ENCODE peak calls at places on chromosome 12, in four cellular contexts. Y is WTC11, I is K562, D is HepG2. M is an unnamed sample.

GRCh38 chr12:75863475-75863874 is 168.1 kb downstream of the PHLDA1 start:
- DNase-seq in I (no peak), D (no peak), Y (no peak), M (peak; percentile 19)

GRCh38 chr12:108837680-108838079 is 19.7 kb downstream of the SSH1 start:
- DNase-seq in I (no peak), Y (no peak), D (no peak), M (no peak)

GRCh38 chr12:102957339-102958050 is at the start of gene ASCL1:
- DNase-seq in D (no peak), I (no peak), Y (peak; percentile 56), M (peak; percentile 48)

GRCh38 chr12:109444263-109444662 is 32.8 kb downstream of the KCTD10 start:
- DNase-seq in Y (no peak), I (no peak), D (no peak), M (no peak)

GRCh38 chr12:116880817-116881324 is 370 bp downstream of the HRK start:
- DNase-seq in I (peak; percentile 70), D (peak; percentile 27), Y (peak; percentile 71), M (peak; percentile 63)

GRCh38 chr12:117968826-117969659 is at the start of gene KSR2:
- DNase-seq in I (peak; percentile 23), Y (peak; percentile 90), D (peak; percentile 13), M (peak; percentile 66)

GRCh38 chr12:66118240-66118891 is 12.2 kb downstream of the LLPH start:
- DNase-seq in I (no peak), Y (no peak), D (no peak), M (no peak)

GRCh38 chr12:69985656-69986055 is 160.6 kb downstream of the MYRFL start:
- DNase-seq in Y (peak; percentile 65), D (peak; percentile 24), I (peak; percentile 32), M (peak; percentile 31)

GRCh38 chr12:76137611-76138010 is 53.1 kb upstream of the NAP1L1 start:
- DNase-seq in I (no peak), D (no peak), Y (no peak), M (no peak)

GRCh38 chr12:45415393-45415817 is 199.5 kb downstream of the ANO6 start:
- DNase-seq in I (no peak), Y (no peak), D (peak; percentile 2), M (peak; percentile 89)

GRCh38 chr12:4449862-4450222 is 4.2 kb upstream of the FGF6 start:
- DNase-seq in D (no peak), I (no peak), Y (no peak), M (no peak)

GRCh38 chr12:53952335-53952694 is 2.4 kb upstream of the HOXC12 start:
- DNase-seq in D (no peak), I (no peak), Y (no peak), M (no peak)

GRCh38 chr12:3357950-3358525 is 133.0 kb upstream of the PRMT8 start:
- DNase-seq in D (no peak), I (no peak), Y (no peak), M (no peak)

GRCh38 chr12:25524381-25524780 is 28.7 kb downstream of the LMNTD1 start:
- DNase-seq in Y (no peak), D (no peak), I (no peak), M (no peak)

GRCh38 chr12:80033457-80033856 is 65.9 kb upstream of the OTOGL start:
- DNase-seq in D (no peak), I (no peak), Y (no peak), M (no peak)

GRCh38 chr12:102948941-102949352 is 8.5 kb upstream of the ASCL1 start:
- DNase-seq in Y (peak; percentile 81), I (peak; percentile 54), D (peak; percentile 10), M (peak; percentile 47)

GRCh38 chr12:108475396-108475795 is 39.7 kb upstream of the FICD start:
- DNase-seq in I (no peak), Y (no peak), D (no peak), M (no peak)

GRCh38 chr12:117664169-117664568 is 302.7 kb upstream of the NOS1 start:
- DNase-seq in I (no peak), D (no peak), Y (no peak), M (no peak)

GRCh38 chr12:120292661-120293531 is at the start of gene RNU4-1:
- DNase-seq in Y (peak; percentile 62), D (peak; percentile 93), I (peak; percentile 54), M (peak; percentile 59)

GRCh38 chr12:7061596-7061995 is 1.1 kb downstream of the C1S start:
- DNase-seq in D (peak; percentile 40), I (no peak), Y (no peak), M (no peak)

GRCh38 chr12:31471823-31472222 is 119.1 kb downstream of the DENND5B start:
- DNase-seq in D (no peak), Y (no peak), I (no peak), M (no peak)

GRCh38 chr12:70049596-70050360 is 193.5 kb upstream of the CNOT2 start:
- DNase-seq in Y (no peak), I (no peak), D (no peak), M (no peak)

GRCh38 chr12:13534645-13535398 is 338.3 kb downstream of the EMP1 start:
- DNase-seq in D (peak; percentile 39), Y (peak; percentile 97), I (peak; percentile 42), M (peak; percentile 60)

GRCh38 chr12:48969847-48970701 is 1.5 kb downstream of the WNT10B start:
- DNase-seq in I (peak; percentile 78), D (no peak), Y (peak; percentile 48), M (no peak)

GRCh38 chr12:14394317-14395058 is 29.0 kb downstream of the ATF7IP start:
- DNase-seq in D (peak; percentile 69), Y (no peak), I (peak; percentile 51), M (peak; percentile 83)

GRCh38 chr12:76872415-76872814 is 6.4 kb downstream of the CSRP2 start:
- DNase-seq in D (no peak), Y (peak; percentile 77), I (no peak), M (no peak)

GRCh38 chr12:64184216-64184615 is 37.9 kb downstream of the KICS2 start:
- DNase-seq in Y (no peak), I (no peak), D (no peak), M (no peak)

GRCh38 chr12:64187794-64188193 is 34.3 kb downstream of the KICS2 start:
- DNase-seq in I (no peak), Y (no peak), D (no peak), M (no peak)

GRCh38 chr12:64187370-64187769 is 34.7 kb downstream of the KICS2 start:
- DNase-seq in Y (no peak), I (no peak), D (no peak), M (no peak)

GRCh38 chr12:64189530-64189929 is 32.6 kb downstream of the KICS2 start:
- DNase-seq in Y (no peak), D (no peak), I (no peak), M (no peak)

DNA sequence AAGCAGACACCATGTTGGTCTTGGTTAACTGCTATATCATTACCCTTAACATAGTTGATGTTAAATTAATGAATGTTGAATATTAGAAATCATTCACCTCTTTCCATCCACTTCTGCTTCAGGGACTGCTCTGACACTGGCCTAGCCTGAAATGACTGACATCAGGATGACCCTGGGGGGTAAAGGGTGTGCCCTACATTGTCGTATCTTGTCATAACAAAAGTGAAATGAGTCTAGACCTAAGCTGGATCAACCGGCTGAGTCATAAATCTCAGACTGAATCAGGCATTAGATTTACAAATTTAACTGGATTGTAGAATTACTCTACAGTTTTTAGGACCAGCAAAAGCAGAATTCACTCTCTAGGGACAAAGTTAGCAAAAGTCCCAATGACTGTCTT is 35.3 kb downstream of the KICS2 start:
- DNase-seq in I (no peak), D (no peak), Y (no peak), M (peak; percentile 53)
- TF ChIP-seq NR3C1 in I (no peak), D (no peak), Y (no peak), M (no peak)

DNA sequence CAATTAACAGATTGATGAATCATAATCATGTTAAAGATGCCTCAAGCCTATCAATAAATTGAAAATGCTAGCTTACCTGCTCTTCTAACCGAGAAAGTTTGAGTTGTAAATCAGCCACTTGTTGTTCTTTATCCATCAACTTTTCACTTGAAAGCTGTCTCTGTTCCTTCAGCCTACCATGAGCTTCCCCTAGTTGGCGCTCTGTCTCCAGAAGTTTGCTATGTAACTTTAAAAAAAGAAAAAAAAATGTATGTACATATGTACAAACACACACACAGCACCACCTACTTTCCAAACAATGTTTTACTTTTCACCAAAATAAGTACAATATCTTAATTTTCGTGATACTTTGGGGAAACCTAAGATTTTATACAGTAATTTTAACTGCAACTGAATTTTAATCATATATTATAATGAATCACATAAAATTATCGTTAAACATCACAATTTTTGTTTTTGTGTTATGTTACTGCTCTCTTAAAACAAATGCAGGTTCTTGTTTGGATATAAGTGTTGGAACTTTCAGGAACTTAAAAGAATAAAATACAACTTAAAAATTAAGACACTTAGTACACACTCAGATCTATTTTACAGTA is 101.2 kb downstream of the EEA1 start:
- DNase-seq in D (peak; percentile 46), I (peak; percentile 20), Y (peak; percentile 26), M (peak; percentile 36)
- TF ChIP-seq NR3C1 in D (no peak), I (no peak), Y (no peak), M (no peak)

DNA sequence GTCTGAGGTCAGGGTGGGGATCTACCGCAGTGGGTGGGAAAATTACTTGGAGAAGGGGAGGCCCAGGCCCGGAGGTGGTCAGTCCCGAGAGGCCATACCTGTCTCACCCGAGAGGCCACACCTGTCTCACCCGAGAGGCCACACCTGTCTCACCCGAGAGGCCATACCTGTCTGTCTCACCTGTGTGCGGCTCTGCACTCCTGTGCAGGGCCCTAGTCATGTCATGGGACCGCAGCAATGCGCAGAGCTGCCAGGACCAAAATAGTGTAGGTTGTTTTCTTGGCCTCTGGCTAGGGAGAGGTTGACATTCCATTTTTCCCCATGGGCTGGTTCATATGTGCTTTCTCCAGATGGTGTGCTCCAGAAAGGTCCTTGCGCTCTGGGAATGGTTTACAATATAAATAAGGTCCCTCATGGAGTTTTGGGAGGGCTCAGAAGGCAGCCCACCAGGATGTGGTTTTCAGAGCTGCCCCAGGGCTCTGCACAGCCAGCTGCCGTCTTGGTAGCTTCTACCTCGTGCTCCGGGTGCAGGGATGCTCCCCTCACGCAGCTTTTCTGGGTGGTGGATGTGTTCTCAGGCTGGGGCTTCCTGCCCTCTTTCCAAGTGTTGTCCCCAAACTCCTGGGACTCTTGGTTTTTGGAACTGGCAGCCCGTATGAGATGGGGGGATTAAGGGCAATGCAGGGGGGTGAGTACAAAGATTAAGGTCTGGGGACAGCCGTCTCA is 58.2 kb downstream of the CACNA1C start:
- DNase-seq in Y (no peak), D (no peak), I (no peak), M (no peak)
- TF ChIP-seq NR3C1 in Y (no peak), D (no peak), I (no peak), M (no peak)

GRCh38 chr12:132523576-132524331 is 33.8 kb downstream of the FBRSL1 start:
- DNase-seq in Y (peak; percentile 86), D (peak; percentile 32), I (peak; percentile 77), M (peak; percentile 69)
- TF ChIP-seq NR3C1 in Y (no peak), D (no peak), I (no peak), M (no peak)